ENCODE peak calls at places on chromosomes 2 and 18, in ten cellular contexts. F is stomach, E is spleen, U is GM12891, S is sigmoid colon, J is suprapubic skin, Y is endothelial cell of umbilical vein, K is HepG2, O is K562, X is esophagus muscularis mucosa. Z is an unnamed sample.

GRCh38 chr2:41151746-41152145 is 699.9 kb upstream of the SLC8A1 start:
- DNase-seq in F (no peak), E (no peak), U (no peak), S (no peak), J (no peak), Y (peak), K (no peak), O (no peak), X (no peak), Z (no peak)

GRCh38 chr2:70514612-70515055 is 39.0 kb downstream of the TGFA start:
- DNase-seq in F (peak), E (no peak), U (no peak), S (no peak), J (peak), Y (no peak), K (peak), O (no peak), X (no peak), Z (no peak)

GRCh38 chr2:193895226-193895625 is 1700.5 kb upstream of the TMEFF2 start:
- DNase-seq in F (no peak), E (no peak), U (no peak), S (no peak), J (no peak), Y (peak), K (no peak), O (no peak), X (no peak), Z (no peak)

GRCh38 chr18:77065221-77065981 is 67.2 kb downstream of the MBP start:
- DNase-seq in F (peak), E (peak), U (no peak), S (no peak), J (no peak), Y (peak), K (no peak), O (no peak), X (no peak), Z (no peak)

GRCh38 chr2:69948963-69949645 is 12.3 kb downstream of the ASPRV1 start:
- DNase-seq in F (no peak), E (no peak), U (no peak), S (no peak), J (no peak), Y (no peak), K (no peak), O (no peak), X (no peak), Z (no peak)

GRCh38 chr2:20291106-20291564 is 59.5 kb downstream of the PUM2 start:
- DNase-seq in F (peak), E (no peak), U (peak), S (no peak), J (no peak), Y (peak), K (peak), O (peak), X (no peak), Z (no peak)

GRCh38 chr2:85216051-85216431 is 82.8 kb downstream of the TCF7L1 start:
- DNase-seq in F (no peak), E (no peak), U (no peak), S (no peak), J (peak), Y (no peak), K (no peak), O (no peak), X (no peak), Z (no peak)

GRCh38 chr2:241773511-241774418 is 2.9 kb upstream of the GAL3ST2 start:
- DNase-seq in F (no peak), E (peak), U (peak), S (peak), J (no peak), Y (no peak), K (peak), O (no peak), X (no peak), Z (no peak)

GRCh38 chr2:224946911-224947310 is 95.4 kb downstream of the DOCK10 start:
- DNase-seq in F (no peak), E (no peak), U (no peak), S (no peak), J (no peak), Y (peak), K (no peak), O (no peak), X (no peak), Z (no peak)

GRCh38 chr2:157349949-157350510 is 24.4 kb upstream of the ERMN start:
- DNase-seq in F (no peak), E (no peak), U (no peak), S (no peak), J (no peak), Y (no peak), K (no peak), O (no peak), X (no peak), Z (no peak)

GRCh38 chr2:64654063-64654811 is 524 bp upstream of the SERTAD2 start:
- DNase-seq in F (peak), E (peak), U (peak), S (peak), J (peak), Y (peak), K (peak), O (peak), X (no peak), Z (no peak)

GRCh38 chr2:230097841-230098240 is 29.1 kb upstream of the SLC16A14 start:
- DNase-seq in F (no peak), E (no peak), U (no peak), S (no peak), J (no peak), Y (no peak), K (no peak), O (no peak), X (no peak), Z (no peak)

GRCh38 chr2:152861349-152861942 is 143.0 kb downstream of the ARL6IP6 start:
- DNase-seq in F (peak), E (no peak), U (no peak), S (no peak), J (no peak), Y (peak), K (peak), O (peak), X (no peak), Z (no peak)

GRCh38 chr2:101273045-101273444 is 20.4 kb downstream of the CNOT11 start:
- DNase-seq in F (no peak), E (no peak), U (no peak), S (no peak), J (no peak), Y (no peak), K (no peak), O (no peak), X (peak), Z (no peak)

GRCh38 chr2:33298233-33298632 is 178.2 kb upstream of the RASGRP3 start:
- DNase-seq in F (no peak), E (no peak), U (no peak), S (no peak), J (no peak), Y (peak), K (no peak), O (peak), X (no peak), Z (no peak)

GRCh38 chr2:98476192-98476868 is 31.7 kb downstream of the INPP4A start:
- DNase-seq in F (no peak), E (peak), U (no peak), S (peak), J (peak), Y (no peak), K (no peak), O (no peak), X (no peak), Z (no peak)

GRCh38 chr2:80222644-80223043 is 81.9 kb downstream of the LRRTM1 start:
- DNase-seq in F (no peak), E (no peak), U (no peak), S (no peak), J (no peak), Y (no peak), K (no peak), O (no peak), X (no peak), Z (no peak)

GRCh38 chr2:138665932-138666331 is 114.3 kb downstream of the NXPH2 start:
- DNase-seq in F (no peak), E (no peak), U (no peak), S (no peak), J (no peak), Y (no peak), K (no peak), O (no peak), X (no peak), Z (no peak)

GRCh38 chr18:58536534-58537271 is 92.2 kb downstream of the ALPK2 start:
- DNase-seq in F (no peak), E (no peak), U (no peak), S (no peak), J (no peak), Y (no peak), K (no peak), O (no peak), X (no peak), Z (no peak)

GRCh38 chr18:12819330-12819729 is 64.7 kb downstream of the PTPN2 start:
- DNase-seq in F (no peak), E (no peak), U (peak), S (no peak), J (no peak), Y (no peak), K (no peak), O (no peak), X (no peak), Z (no peak)

GRCh38 chr2:137976274-137976673 is 12.0 kb downstream of the HNMT start:
- DNase-seq in F (no peak), E (no peak), U (no peak), S (no peak), J (no peak), Y (no peak), K (no peak), O (no peak), X (no peak), Z (no peak)

GRCh38 chr2:10006248-10007147 is 36.9 kb upstream of the KLF11 start:
- DNase-seq in F (peak), E (peak), U (no peak), S (peak), J (peak), Y (no peak), K (no peak), O (no peak), X (no peak), Z (no peak)

GRCh38 chr2:236823230-236823629 is 253.6 kb downstream of the ACKR3 start:
- DNase-seq in F (peak), E (no peak), U (no peak), S (no peak), J (no peak), Y (no peak), K (no peak), O (no peak), X (no peak), Z (no peak)

GRCh38 chr2:237497820-237498128 is 10.7 kb downstream of the MLPH start:
- DNase-seq in F (no peak), E (peak), U (no peak), S (no peak), J (peak), Y (no peak), K (no peak), O (no peak), X (no peak), Z (no peak)

DNA sequence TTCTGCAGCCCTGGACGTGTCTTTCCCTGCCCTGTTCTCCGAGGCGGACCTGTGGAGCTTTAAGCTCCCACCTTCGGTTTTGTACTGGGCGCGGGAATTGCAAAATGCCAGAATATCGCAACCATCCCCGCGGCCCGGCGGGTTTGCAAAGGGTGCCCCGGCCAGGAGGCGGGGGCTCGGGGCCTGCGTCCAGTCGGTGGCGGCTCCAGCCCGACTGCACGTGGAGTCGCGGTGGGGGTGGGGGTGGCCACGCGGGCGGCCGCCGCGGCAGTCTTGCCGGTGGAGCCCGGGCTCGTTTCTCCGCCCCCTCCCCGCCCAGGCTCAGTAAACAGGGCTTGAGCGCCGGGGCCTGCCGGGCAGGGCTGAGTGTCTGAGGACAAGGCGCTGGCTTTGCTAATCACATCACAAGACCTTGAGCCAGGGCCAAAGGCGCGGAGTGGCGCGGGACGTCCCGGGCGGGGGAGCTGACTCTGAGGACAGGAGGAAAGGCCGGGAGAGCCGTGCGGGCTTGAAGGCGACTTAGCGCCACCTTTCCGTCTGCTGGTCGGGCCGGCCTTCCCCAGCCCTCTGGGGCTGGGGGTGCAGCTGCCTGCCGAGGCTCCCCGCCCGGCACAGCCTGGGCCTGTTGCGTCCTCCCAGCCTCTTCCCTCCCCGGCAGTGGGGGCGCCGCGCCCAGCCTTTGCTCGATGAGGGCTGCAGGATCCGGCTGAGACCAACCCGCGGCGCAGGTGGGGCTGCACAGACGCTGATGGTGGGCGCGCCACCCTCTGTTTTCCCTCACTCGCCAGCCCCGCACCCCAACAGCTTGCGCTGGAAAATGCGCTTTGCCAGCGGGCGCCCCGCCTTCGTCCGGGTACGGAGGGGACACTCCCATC is 786 bp upstream of the ZFP36L2 start:
- DNase-seq in F (peak), E (peak), U (no peak), S (peak), J (peak), Y (peak), K (peak), O (peak), X (peak), Z (peak)
- TF ChIP-seq POLR2A in F (no peak), E (no peak), U (peak), S (peak), J (no peak), Y (peak), K (peak), O (peak), X (no peak), Z (no peak)

GRCh38 chr18:55337153-55337552 is 250.8 kb downstream of the TCF4 start:
- DNase-seq in F (no peak), E (no peak), U (no peak), S (no peak), J (no peak), Y (no peak), K (no peak), O (no peak), X (no peak), Z (no peak)

GRCh38 chr18:55337908-55338521 is 250.0 kb downstream of the TCF4 start:
- DNase-seq in F (no peak), E (no peak), U (no peak), S (peak), J (peak), Y (peak), K (no peak), O (no peak), X (no peak), Z (no peak)

GRCh38 chr18:55331301-55331700 is 256.7 kb downstream of the TCF4 start:
- DNase-seq in F (no peak), E (no peak), U (no peak), S (no peak), J (no peak), Y (peak), K (no peak), O (no peak), X (no peak), Z (no peak)

GRCh38 chr18:55338955-55339662 is 248.9 kb downstream of the TCF4 start:
- DNase-seq in F (no peak), E (no peak), U (no peak), S (no peak), J (no peak), Y (peak), K (no peak), O (no peak), X (no peak), Z (no peak)

DNA sequence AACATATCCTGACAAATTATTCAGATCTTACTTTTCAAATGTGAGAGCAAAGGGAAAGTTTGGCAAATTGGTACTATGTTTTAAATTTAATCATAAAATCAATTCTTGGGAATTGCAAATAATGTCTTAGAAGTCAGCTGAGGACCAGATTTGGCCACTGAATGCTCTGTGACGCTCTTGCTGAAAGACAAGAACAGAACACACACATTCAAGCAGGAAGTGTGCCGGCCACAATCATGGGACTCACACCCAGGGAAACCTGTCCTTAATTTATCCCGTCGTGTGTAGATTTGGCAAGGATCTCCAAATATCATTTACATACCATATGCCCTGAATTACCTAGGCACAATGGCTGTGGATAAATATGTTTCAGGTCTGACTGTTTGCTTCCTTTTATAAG is 253.1 kb downstream of the TCF4 start:
- DNase-seq in F (no peak), E (no peak), U (no peak), S (peak), J (no peak), Y (no peak), K (no peak), O (no peak), X (no peak), Z (no peak)
- TF ChIP-seq POLR2AphosphoS5 in F (no peak), E (no peak), U (no peak), S (no peak), J (no peak), Y (no peak), K (no peak), O (no peak), X (no peak), Z (no peak)

GRCh38 chr2:173048901-173049661 is 26.6 kb upstream of the MAP3K20 start:
- DNase-seq in F (peak), E (no peak), U (no peak), S (peak), J (peak), Y (peak), K (peak), O (peak), X (no peak), Z (peak)
- TF ChIP-seq POLR2A in F (no peak), E (no peak), U (no peak), S (no peak), J (no peak), Y (no peak), K (peak), O (no peak), X (no peak), Z (no peak)

GRCh38 chr2:28754321-28754720 is 2.7 kb downstream of the PPP1CB start:
- DNase-seq in F (no peak), E (no peak), U (no peak), S (no peak), J (no peak), Y (no peak), K (no peak), O (peak), X (no peak), Z (no peak)
- TF ChIP-seq POLR2AphosphoS5 in F (no peak), E (no peak), U (no peak), S (no peak), J (no peak), Y (no peak), K (no peak), O (no peak), X (peak), Z (no peak)

GRCh38 chr2:74551942-74552913 is 1.5 kb downstream of the LOXL3 start:
- DNase-seq in F (no peak), E (no peak), U (no peak), S (no peak), J (no peak), Y (no peak), K (no peak), O (no peak), X (no peak), Z (no peak)
- TF ChIP-seq POLR2A in F (no peak), E (no peak), U (no peak), S (no peak), J (no peak), Y (no peak), K (no peak), O (no peak), X (no peak), Z (no peak)

GRCh38 chr2:30865892-30866681 is 58.8 kb upstream of the CAPN13 start:
- DNase-seq in F (no peak), E (no peak), U (no peak), S (no peak), J (no peak), Y (no peak), K (no peak), O (no peak), X (no peak), Z (no peak)
- TF ChIP-seq POLR2AphosphoS5 in F (no peak), E (no peak), U (no peak), S (no peak), J (no peak), Y (no peak), K (no peak), O (no peak), X (no peak), Z (no peak)

GRCh38 chr2:190682168-190682567 is 33.3 kb downstream of the NAB1 start:
- DNase-seq in F (no peak), E (no peak), U (no peak), S (no peak), J (no peak), Y (peak), K (no peak), O (no peak), X (no peak), Z (no peak)

GRCh38 chr2:190679391-190679790 is 30.5 kb downstream of the NAB1 start:
- DNase-seq in F (no peak), E (no peak), U (no peak), S (no peak), J (no peak), Y (no peak), K (no peak), O (no peak), X (no peak), Z (no peak)

GRCh38 chr2:190677255-190677654 is 28.4 kb downstream of the NAB1 start:
- DNase-seq in F (no peak), E (no peak), U (no peak), S (no peak), J (no peak), Y (no peak), K (no peak), O (no peak), X (no peak), Z (no peak)

GRCh38 chr2:190678444-190679162 is 29.7 kb downstream of the NAB1 start:
- DNase-seq in F (no peak), E (no peak), U (no peak), S (no peak), J (no peak), Y (peak), K (no peak), O (no peak), X (no peak), Z (no peak)

DNA sequence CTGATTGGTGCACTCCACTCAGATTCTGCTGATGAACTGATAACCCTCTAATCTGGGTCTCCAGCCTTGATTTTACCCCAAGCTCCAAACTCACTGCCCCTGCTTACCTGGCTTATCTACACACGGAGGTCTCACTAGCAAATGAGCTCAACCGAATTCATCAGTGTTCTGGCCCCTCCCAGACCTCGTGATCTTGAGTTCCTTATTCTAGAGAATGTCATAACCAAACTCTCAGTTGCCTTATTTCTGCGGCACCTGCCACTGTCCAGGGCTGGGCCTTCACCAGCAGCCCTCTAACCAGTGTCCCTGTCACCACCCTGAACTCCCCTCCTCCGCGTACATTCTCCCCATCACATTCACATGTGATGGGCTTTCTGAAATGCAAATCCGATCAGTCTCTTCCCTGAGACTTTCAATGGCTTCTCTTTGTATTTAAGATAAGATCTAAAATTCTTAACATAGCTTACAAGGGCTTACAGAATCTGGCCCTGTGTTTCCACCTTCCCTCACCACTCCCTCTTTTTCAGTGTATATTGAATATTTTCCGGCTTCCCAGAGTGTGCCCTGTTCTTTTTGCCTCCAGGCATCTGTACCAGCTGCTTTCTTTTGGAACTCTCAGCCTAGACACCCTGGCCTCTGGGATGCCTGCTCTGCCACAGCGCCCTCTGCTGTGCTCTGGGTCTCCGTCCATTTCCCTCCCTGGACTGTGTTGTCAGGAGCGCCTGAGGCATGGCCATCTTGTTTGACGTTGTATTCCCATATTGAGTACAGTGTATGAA is 31.1 kb downstream of the NAB1 start:
- DNase-seq in F (peak), E (peak), U (no peak), S (no peak), J (no peak), Y (no peak), K (peak), O (peak), X (no peak), Z (no peak)
- TF ChIP-seq POLR2A in F (no peak), E (no peak), U (peak), S (no peak), J (no peak), Y (no peak), K (no peak), O (no peak), X (no peak), Z (peak)

DNA sequence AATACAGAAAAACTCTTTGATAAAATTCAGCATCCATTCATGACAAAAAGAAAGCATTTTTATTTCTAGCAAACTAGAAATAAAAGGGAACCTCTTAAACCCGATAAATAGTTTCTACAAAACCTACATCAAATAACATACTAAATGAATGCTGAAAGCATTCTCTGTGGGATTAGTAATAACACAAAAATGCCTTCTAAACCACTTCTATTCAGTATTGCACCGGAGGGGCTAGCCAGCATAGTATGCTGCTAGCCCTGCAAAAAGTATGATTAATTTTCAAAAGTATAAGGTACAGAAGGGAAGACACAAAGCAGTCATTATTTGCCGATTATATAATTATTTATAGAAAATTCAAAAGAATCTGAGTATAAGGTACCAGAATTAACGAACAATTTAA is 145.2 kb downstream of the DTNB start:
- DNase-seq in F (no peak), E (no peak), U (no peak), S (no peak), J (no peak), Y (no peak), K (no peak), O (no peak), X (no peak), Z (no peak)
- TF ChIP-seq POLR2AphosphoS5 in F (no peak), E (no peak), U (no peak), S (no peak), J (no peak), Y (no peak), K (no peak), O (no peak), X (no peak), Z (no peak)